ENCODE peak calls at places on chromosomes 16 and 17, in six cellular contexts. S, A, W, N, D and J are unnamed samples.

GRCh38 chr16:87358250-87358649 is 25.3 kb downstream of the FBXO31 start:
- DNase-seq in S (no peak), A (no peak), W (no peak), N (no peak), D (no peak), J (no peak)

GRCh38 chr16:85663891-85664321 is 24.8 kb downstream of the GINS2 start:
- DNase-seq in S (no peak), A (no peak), W (no peak), N (peak; percentile 53), D (no peak), J (no peak)

GRCh38 chr17:80513892-80514291 is 30.7 kb upstream of the RPTOR start:
- DNase-seq in S (peak; percentile 34), A (no peak), W (no peak), N (no peak), D (no peak), J (no peak)

GRCh38 chr16:27273670-27274522 is 5.3 kb upstream of the NSMCE1 start:
- DNase-seq in S (no peak), A (no peak), W (no peak), N (no peak), D (no peak), J (no peak)

GRCh38 chr17:73265646-73266640 is 4.3 kb upstream of the CPSF4L start:
- DNase-seq in S (no peak), A (no peak), W (no peak), N (no peak), D (no peak), J (no peak)

GRCh38 chr16:79758615-79759346 is 158.2 kb upstream of the MAF start:
- DNase-seq in S (no peak), A (no peak), W (no peak), N (no peak), D (no peak), J (no peak)

GRCh38 chr16:55543470-55543869 is 23.0 kb upstream of the CAPNS2 start:
- DNase-seq in S (peak; percentile 41), A (no peak), W (no peak), N (no peak), D (no peak), J (peak; percentile 16)

GRCh38 chr16:81717662-81718189 is 61.4 kb upstream of the PLCG2 start:
- DNase-seq in S (no peak), A (no peak), W (no peak), N (no peak), D (no peak), J (no peak)

GRCh38 chr17:82092094-82092586 is 5.9 kb downstream of the FASN start:
- DNase-seq in S (no peak), A (no peak), W (no peak), N (no peak), D (no peak), J (no peak)

GRCh38 chr17:81607431-81607830 is 29.5 kb downstream of the NPLOC4 start:
- DNase-seq in S (peak; percentile 59), A (no peak), W (no peak), N (no peak), D (no peak), J (no peak)

GRCh38 chr17:68512967-68513474 is 791 bp downstream of the PRKAR1A start:
- DNase-seq in S (peak; percentile 54), A (peak; percentile 73), W (peak; percentile 20), N (no peak), D (no peak), J (no peak)

GRCh38 chr17:50661348-50661747 is 26.7 kb downstream of the ABCC3 start:
- DNase-seq in S (no peak), A (no peak), W (peak; percentile 50), N (no peak), D (no peak), J (no peak)

GRCh38 chr16:66846266-66846665 is 2.1 kb downstream of the CA7 start:
- DNase-seq in S (no peak), A (no peak), W (no peak), N (no peak), D (no peak), J (no peak)

GRCh38 chr16:54077412-54077821 is 209.2 kb downstream of the IRX3 start:
- DNase-seq in S (peak; percentile 20), A (no peak), W (no peak), N (no peak), D (no peak), J (no peak)

GRCh38 chr16:77043076-77043475 is 147.9 kb upstream of the MON1B start:
- DNase-seq in S (peak; percentile 0), A (no peak), W (no peak), N (no peak), D (no peak), J (peak; percentile 6)

GRCh38 chr16:53456625-53457024 is 22.4 kb downstream of the RBL2 start:
- DNase-seq in S (no peak), A (no peak), W (no peak), N (no peak), D (no peak), J (no peak)

GRCh38 chr16:13186813-13187212 is 285.4 kb downstream of the SHISA9 start:
- DNase-seq in S (no peak), A (no peak), W (no peak), N (no peak), D (no peak), J (no peak)

GRCh38 chr16:80938035-80938927 is 68.4 kb downstream of the CMC2 start:
- DNase-seq in S (peak; percentile 100), A (peak; percentile 69), W (no peak), N (no peak), D (no peak), J (peak; percentile 98)

GRCh38 chr17:21029515-21029914 is 13.3 kb downstream of the USP22 start:
- DNase-seq in S (no peak), A (no peak), W (no peak), N (no peak), D (no peak), J (no peak)

GRCh38 chr16:25018972-25019617 is 3.9 kb upstream of the ARHGAP17 start:
- DNase-seq in S (no peak), A (no peak), W (no peak), N (no peak), D (no peak), J (no peak)
- H3K4me3 ChIP-seq in S (no peak overlapping the region), A (no peak overlapping the region), W (no peak overlapping the region), N (no peak overlapping the region), D (no peak overlapping the region), J (no peak overlapping the region)

GRCh38 chr17:35087731-35088646 is 24.5 kb upstream of the RFFL start:
- DNase-seq in S (peak; percentile 46), A (peak; percentile 76), W (no peak), N (peak; percentile 75), D (peak; percentile 51), J (no peak)
- TF ChIP-seq CTCF in S (peak; percentile 15), A (no peak), W (no peak), N (no peak), D (no peak), J (no peak)

GRCh38 chr17:419073-419735 is 66.6 kb upstream of the RPH3AL start:
- DNase-seq in S (no peak), A (no peak), W (no peak), N (no peak), D (no peak), J (no peak)
- H3K4me3 ChIP-seq in S (no peak overlapping the region), A (no peak overlapping the region), W (no peak overlapping the region), N (no peak overlapping the region), D (no peak overlapping the region), J (no peak overlapping the region)

GRCh38 chr17:39167492-39167891 is 1.5 kb upstream of the ARL5C start:
- DNase-seq in S (peak; percentile 37), A (no peak), W (no peak), N (no peak), D (peak; percentile 91), J (no peak)

GRCh38 chr17:39165844-39166349 is at the start of gene ARL5C:
- DNase-seq in S (no peak), A (no peak), W (no peak), N (no peak), D (no peak), J (no peak)

GRCh38 chr17:39164675-39165143 is 1.3 kb downstream of the ARL5C start:
- DNase-seq in S (peak; percentile 92), A (peak; percentile 91), W (peak; percentile 85), N (peak; percentile 85), D (peak; percentile 69), J (peak; percentile 83)

GRCh38 chr17:39166437-39167335 is 725 bp upstream of the ARL5C start:
- DNase-seq in S (no peak), A (no peak), W (no peak), N (no peak), D (no peak), J (no peak)

DNA sequence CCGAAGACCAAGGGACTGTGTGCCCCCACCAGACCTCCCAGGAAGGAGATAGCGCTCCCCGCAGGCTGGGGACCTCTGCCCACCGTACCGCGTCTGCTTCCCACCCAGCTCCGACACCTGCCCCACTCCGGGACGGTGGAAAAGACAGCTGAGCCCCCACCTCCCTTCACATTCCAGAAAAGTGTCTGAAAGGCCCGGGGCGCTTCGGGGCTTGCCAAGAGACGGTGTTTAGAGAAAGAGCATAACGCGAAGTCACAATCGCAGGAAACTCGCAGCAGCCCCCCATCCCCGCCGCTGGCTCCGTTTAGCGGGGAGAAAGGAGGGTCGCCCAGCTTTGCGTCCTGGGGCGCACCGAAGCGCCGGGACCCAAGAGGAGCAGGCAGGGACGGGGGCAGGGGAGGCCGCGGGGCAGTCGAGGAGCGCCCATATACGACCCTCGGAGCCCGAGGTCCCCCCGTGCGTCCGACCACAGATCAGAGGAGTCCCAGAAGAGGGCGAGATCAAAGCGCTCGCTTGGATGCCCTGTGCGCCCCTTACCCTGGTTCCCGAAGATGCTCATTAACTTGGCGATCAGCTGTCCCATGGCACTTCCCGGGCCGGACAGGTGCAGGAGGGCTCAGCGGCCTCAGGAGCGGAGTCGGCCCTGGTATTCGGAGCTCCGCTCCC is 650 bp downstream of the ARL5C start:
- DNase-seq in S (no peak), A (no peak), W (no peak), N (no peak), D (no peak), J (no peak)
- TF ChIP-seq CTCF in S (no peak), A (no peak), W (no peak), N (no peak), D (no peak), J (no peak)